ENCODE peak calls at places on chromosomes 2 and 18, in seven cellular contexts. V is fibroblast of lung, J is left lung, S is GM23248, E is colonic mucosa, I is H9, C is right lobe of liver. U is an unnamed sample. For H3K4me1, the result is how much of the 10 kb centered on the place peaks cover.

GRCh38 chr18:68121308-68121707 is 593.6 kb downstream of the TMX3 start:
- DNase-seq in V (peak), J (no peak), S (no peak), E (no peak), I (no peak), C (no peak), U (no peak)

GRCh38 chr2:160666019-160666676 is 172.5 kb upstream of the RBMS1 start:
- DNase-seq in V (peak), J (no peak), S (peak), E (no peak), I (no peak), C (no peak), U (no peak)

GRCh38 chr2:42792087-42792582 is 248 bp downstream of the HAAO start:
- DNase-seq in V (no peak), J (no peak), S (peak), E (no peak), I (no peak), C (no peak), U (no peak)

GRCh38 chr18:40355701-40356100 is 1599.3 kb upstream of the PIK3C3 start:
- DNase-seq in V (peak), J (no peak), S (peak), E (no peak), I (no peak), C (no peak), U (no peak)

GRCh38 chr2:48398285-48399135 is 131.4 kb upstream of the STON1 start:
- DNase-seq in V (peak), J (no peak), S (no peak), E (no peak), I (no peak), C (no peak), U (no peak)

GRCh38 chr2:134338180-134338579 is 84.3 kb downstream of the MGAT5 start:
- DNase-seq in V (no peak), J (no peak), S (no peak), E (no peak), I (no peak), C (no peak), U (no peak)

GRCh38 chr2:30645081-30645744 is 162.0 kb downstream of the CAPN13 start:
- DNase-seq in V (no peak), J (no peak), S (no peak), E (no peak), I (no peak), C (no peak), U (no peak)

GRCh38 chr18:269480-270090 is 1.7 kb upstream of the THOC1 start:
- DNase-seq in V (no peak), J (no peak), S (no peak), E (no peak), I (no peak), C (no peak), U (no peak)

GRCh38 chr2:3335001-3335400 is 42.6 kb downstream of the EIPR1 start:
- DNase-seq in V (no peak), J (no peak), S (no peak), E (no peak), I (no peak), C (no peak), U (no peak)

GRCh38 chr2:168687314-168687713 is 115.1 kb upstream of the NOSTRIN start:
- DNase-seq in V (peak), J (no peak), S (peak), E (no peak), I (no peak), C (no peak), U (no peak)

GRCh38 chr2:61029533-61029932 is 11.5 kb upstream of the PUS10 start:
- DNase-seq in V (no peak), J (no peak), S (no peak), E (no peak), I (no peak), C (no peak), U (no peak)

GRCh38 chr18:48943736-48944527 is 6.8 kb downstream of the SMAD7 start:
- DNase-seq in V (no peak), J (no peak), S (peak), E (peak), I (no peak), C (no peak), U (no peak)
- H3K4me1 ChIP-seq in V (half or more), J (half or more), S (half or more), E (under half), I (under half), C (under half), U (half or more)

GRCh38 chr2:128153786-128154185 is 62.8 kb downstream of the UGGT1 start:
- DNase-seq in V (no peak), J (no peak), S (no peak), E (no peak), I (no peak), C (no peak), U (no peak)
- H3K27ac ChIP-seq in V (no peak), J (no peak), S (no peak), E (no peak), I (no peak), C (no peak), U (no peak)

GRCh38 chr2:207163053-207163814 is 2.5 kb downstream of the KLF7 start:
- DNase-seq in V (peak), J (no peak), S (peak), E (no peak), I (no peak), C (no peak), U (no peak)
- H3K4me1 ChIP-seq in V (under half), J (under half), S (under half), E (under half), I (under half), C (under half), U (under half)

DNA sequence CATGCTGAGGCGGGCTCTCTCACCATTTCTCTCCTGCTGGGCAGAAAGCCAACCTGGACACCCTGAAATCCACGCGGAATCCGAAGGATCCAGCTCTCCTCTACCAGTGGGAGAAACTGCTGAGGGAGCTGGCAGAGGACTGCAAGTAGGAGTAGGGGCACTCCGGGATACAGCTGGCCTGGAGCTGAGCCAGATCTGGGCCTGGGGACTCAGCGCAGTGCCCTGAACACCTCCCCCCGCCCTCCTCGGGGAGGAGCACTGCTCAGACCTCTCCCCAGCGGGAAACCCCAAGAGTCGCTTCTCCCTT is 42.7 kb downstream of the FER1L5 start:
- DNase-seq in V (no peak), J (no peak), S (no peak), E (no peak), I (no peak), C (no peak), U (no peak)
- H3K27ac ChIP-seq in V (no peak), J (no peak), S (no peak), E (no peak), I (no peak), C (no peak), U (no peak)

DNA sequence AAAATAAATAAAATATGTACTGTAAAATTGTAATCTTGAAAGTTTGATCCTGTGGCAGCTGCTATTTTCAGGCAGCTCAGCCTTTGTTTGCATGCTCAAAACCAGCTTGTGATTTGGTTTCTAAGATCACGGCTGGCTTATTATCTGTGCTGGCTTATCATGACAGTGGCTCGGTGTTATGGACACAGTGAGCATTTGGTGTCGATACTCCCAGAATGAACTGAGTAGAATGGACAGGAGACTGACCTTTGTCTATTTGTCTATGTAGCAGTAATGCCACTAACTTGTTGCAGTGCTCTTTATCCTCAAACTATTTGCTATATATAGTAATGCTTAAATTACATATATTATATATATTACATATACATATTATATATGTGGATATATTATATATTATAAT is 58.8 kb downstream of the NEDD4L start:
- DNase-seq in V (no peak), J (no peak), S (no peak), E (no peak), I (no peak), C (no peak), U (no peak)
- H3K4me1 ChIP-seq in V (under half), J (under half), S (under half), E (under half), I (under half), C (under half), U (under half)

GRCh38 chr18:10213526-10213925 is 240.9 kb upstream of the APCDD1 start:
- DNase-seq in V (no peak), J (no peak), S (peak), E (no peak), I (no peak), C (no peak), U (no peak)

GRCh38 chr18:10215444-10215843 is 239.0 kb upstream of the APCDD1 start:
- DNase-seq in V (no peak), J (no peak), S (no peak), E (no peak), I (no peak), C (no peak), U (no peak)

GRCh38 chr18:10216809-10217208 is 237.6 kb upstream of the APCDD1 start:
- DNase-seq in V (no peak), J (no peak), S (no peak), E (no peak), I (no peak), C (no peak), U (no peak)
- H3K27ac ChIP-seq in V (no peak), J (no peak), S (no peak), E (no peak), I (no peak), C (no peak), U (no peak)